ENCODE peak calls at places on chromosomes 11 and 22, in ten cellular contexts. One of them, this sample, is unnamed.

GRCh38 chr22:36243996-36244395 is 4.7 kb upstream of the APOL2 start:
- DNase-seq in cortex of kidney: no peak
- DNase-seq in hepatic stellate cell: no peak
- DNase-seq in EL: no peak
- DNase-seq in NCI-H345: no peak
- DNase-seq in thoracic aorta: no peak
- DNase-seq in A172: no peak
- DNase-seq in foreskin fibroblast: no peak
- DNase-seq in right cardiac atrium: peak
- DNase-seq in DMS 273 treated with DMSO at 0.1 percent for 48 hours: no peak
- DNase-seq in this sample: no peak

GRCh38 chr22:23122992-23123803 is 18.6 kb downstream of the RSPH14 start:
- DNase-seq in right cardiac atrium: peak
- DNase-seq in DMS 273 treated with DMSO at 0.1 percent for 48 hours: no peak
- DNase-seq in cortex of kidney: no peak
- DNase-seq in hepatic stellate cell: no peak
- DNase-seq in foreskin fibroblast: no peak
- DNase-seq in A172: no peak
- DNase-seq in thoracic aorta: no peak
- DNase-seq in NCI-H345: no peak
- DNase-seq in EL: no peak
- DNase-seq in this sample: no peak

GRCh38 chr11:96197801-96198465 is 145.1 kb downstream of the MAML2 start:
- DNase-seq in EL: no peak
- DNase-seq in DMS 273 treated with DMSO at 0.1 percent for 48 hours: no peak
- DNase-seq in hepatic stellate cell: no peak
- DNase-seq in foreskin fibroblast: no peak
- DNase-seq in right cardiac atrium: no peak
- DNase-seq in cortex of kidney: no peak
- DNase-seq in NCI-H345: no peak
- DNase-seq in thoracic aorta: no peak
- DNase-seq in A172: no peak
- DNase-seq in this sample: no peak

GRCh38 chr11:73651252-73651651 is 4.9 kb downstream of the PLEKHB1 start:
- DNase-seq in hepatic stellate cell: no peak
- DNase-seq in EL: no peak
- DNase-seq in DMS 273 treated with DMSO at 0.1 percent for 48 hours: no peak
- DNase-seq in right cardiac atrium: no peak
- DNase-seq in cortex of kidney: no peak
- DNase-seq in A172: no peak
- DNase-seq in NCI-H345: no peak
- DNase-seq in thoracic aorta: no peak
- DNase-seq in foreskin fibroblast: no peak
- DNase-seq in this sample: no peak

GRCh38 chr22:46117206-46118199 is 32.8 kb upstream of the PPARA start:
- DNase-seq in thoracic aorta: no peak
- DNase-seq in cortex of kidney: no peak
- DNase-seq in NCI-H345: no peak
- DNase-seq in A172: no peak
- DNase-seq in DMS 273 treated with DMSO at 0.1 percent for 48 hours: no peak
- DNase-seq in EL: no peak
- DNase-seq in hepatic stellate cell: no peak
- DNase-seq in foreskin fibroblast: no peak
- DNase-seq in right cardiac atrium: no peak
- DNase-seq in this sample: no peak

GRCh38 chr11:63738720-63739360 is 29.7 kb downstream of the ZFTA start:
- DNase-seq in NCI-H345: peak
- DNase-seq in cortex of kidney: no peak
- DNase-seq in EL: peak
- DNase-seq in thoracic aorta: peak
- DNase-seq in right cardiac atrium: peak
- DNase-seq in hepatic stellate cell: peak
- DNase-seq in A172: peak
- DNase-seq in DMS 273 treated with DMSO at 0.1 percent for 48 hours: peak
- DNase-seq in foreskin fibroblast: peak
- DNase-seq in this sample: peak

GRCh38 chr11:17991799-17992433 is 20.9 kb downstream of the SERGEF start:
- DNase-seq in NCI-H345: peak
- DNase-seq in EL: peak
- DNase-seq in DMS 273 treated with DMSO at 0.1 percent for 48 hours: no peak
- DNase-seq in cortex of kidney: no peak
- DNase-seq in hepatic stellate cell: peak
- DNase-seq in foreskin fibroblast: peak
- DNase-seq in right cardiac atrium: no peak
- DNase-seq in thoracic aorta: no peak
- DNase-seq in A172: peak
- DNase-seq in this sample: peak

GRCh38 chr11:95788921-95789505 is 569 bp downstream of the FAM76B start:
- DNase-seq in A172: peak
- DNase-seq in EL: peak
- DNase-seq in cortex of kidney: no peak
- DNase-seq in right cardiac atrium: no peak
- DNase-seq in foreskin fibroblast: peak
- DNase-seq in NCI-H345: peak
- DNase-seq in hepatic stellate cell: peak
- DNase-seq in DMS 273 treated with DMSO at 0.1 percent for 48 hours: no peak
- DNase-seq in thoracic aorta: peak
- DNase-seq in this sample: peak

GRCh38 chr11:59669611-59670009 is 773 bp upstream of the PATL1 start:
- DNase-seq in DMS 273 treated with DMSO at 0.1 percent for 48 hours: no peak
- DNase-seq in foreskin fibroblast: peak
- DNase-seq in A172: no peak
- DNase-seq in NCI-H345: no peak
- DNase-seq in right cardiac atrium: peak
- DNase-seq in EL: peak
- DNase-seq in thoracic aorta: no peak
- DNase-seq in hepatic stellate cell: peak
- DNase-seq in cortex of kidney: no peak
- DNase-seq in this sample: peak

GRCh38 chr22:37187891-37188761 is at the start of gene C1QTNF6:
- DNase-seq in thoracic aorta: no peak
- DNase-seq in cortex of kidney: no peak
- DNase-seq in hepatic stellate cell: no peak
- DNase-seq in NCI-H345: no peak
- DNase-seq in EL: peak
- DNase-seq in DMS 273 treated with DMSO at 0.1 percent for 48 hours: no peak
- DNase-seq in right cardiac atrium: peak
- DNase-seq in foreskin fibroblast: peak
- DNase-seq in A172: peak
- DNase-seq in this sample: peak

GRCh38 chr22:20646906-20647305 is 127.0 kb upstream of the SERPIND1 start:
- DNase-seq in A172: no peak
- DNase-seq in EL: no peak
- DNase-seq in right cardiac atrium: no peak
- DNase-seq in DMS 273 treated with DMSO at 0.1 percent for 48 hours: no peak
- DNase-seq in cortex of kidney: no peak
- DNase-seq in hepatic stellate cell: no peak
- DNase-seq in NCI-H345: no peak
- DNase-seq in thoracic aorta: no peak
- DNase-seq in foreskin fibroblast: no peak
- DNase-seq in this sample: no peak

GRCh38 chr11:1392111-1392510 is 2.4 kb downstream of the BRSK2 start:
- DNase-seq in right cardiac atrium: peak
- DNase-seq in NCI-H345: no peak
- DNase-seq in A172: no peak
- DNase-seq in thoracic aorta: no peak
- DNase-seq in foreskin fibroblast: no peak
- DNase-seq in EL: no peak
- DNase-seq in hepatic stellate cell: no peak
- DNase-seq in cortex of kidney: no peak
- DNase-seq in DMS 273 treated with DMSO at 0.1 percent for 48 hours: no peak
- DNase-seq in this sample: no peak

GRCh38 chr11:64777449-64778222 is 706 bp downstream of the SF1 start:
- DNase-seq in right cardiac atrium: peak
- DNase-seq in cortex of kidney: no peak
- DNase-seq in hepatic stellate cell: peak
- DNase-seq in EL: peak
- DNase-seq in NCI-H345: peak
- DNase-seq in A172: peak
- DNase-seq in thoracic aorta: peak
- DNase-seq in DMS 273 treated with DMSO at 0.1 percent for 48 hours: no peak
- DNase-seq in foreskin fibroblast: peak
- DNase-seq in this sample: peak

GRCh38 chr11:48055292-48056132 is 75.2 kb downstream of the PTPRJ start:
- DNase-seq in foreskin fibroblast: no peak
- DNase-seq in EL: peak
- DNase-seq in hepatic stellate cell: no peak
- DNase-seq in DMS 273 treated with DMSO at 0.1 percent for 48 hours: no peak
- DNase-seq in NCI-H345: peak
- DNase-seq in thoracic aorta: no peak
- DNase-seq in cortex of kidney: no peak
- DNase-seq in right cardiac atrium: no peak
- DNase-seq in A172: peak
- DNase-seq in this sample: no peak

GRCh38 chr11:111978028-111978771 is 41.1 kb downstream of the DIXDC1 start:
- DNase-seq in A172: peak
- DNase-seq in EL: peak
- DNase-seq in thoracic aorta: no peak
- DNase-seq in cortex of kidney: no peak
- DNase-seq in NCI-H345: no peak
- DNase-seq in right cardiac atrium: peak
- DNase-seq in hepatic stellate cell: peak
- DNase-seq in foreskin fibroblast: peak
- DNase-seq in DMS 273 treated with DMSO at 0.1 percent for 48 hours: no peak
- DNase-seq in this sample: peak

GRCh38 chr11:32005786-32006406 is 85.0 kb upstream of the RCN1 start:
- DNase-seq in foreskin fibroblast: peak
- DNase-seq in thoracic aorta: no peak
- DNase-seq in hepatic stellate cell: no peak
- DNase-seq in EL: peak
- DNase-seq in DMS 273 treated with DMSO at 0.1 percent for 48 hours: no peak
- DNase-seq in right cardiac atrium: no peak
- DNase-seq in A172: peak
- DNase-seq in NCI-H345: no peak
- DNase-seq in cortex of kidney: no peak
- DNase-seq in this sample: peak

GRCh38 chr11:77266766-77267165 is 34.7 kb downstream of the GDPD4 start:
- DNase-seq in hepatic stellate cell: no peak
- DNase-seq in thoracic aorta: no peak
- DNase-seq in foreskin fibroblast: no peak
- DNase-seq in NCI-H345: no peak
- DNase-seq in A172: no peak
- DNase-seq in DMS 273 treated with DMSO at 0.1 percent for 48 hours: no peak
- DNase-seq in EL: no peak
- DNase-seq in cortex of kidney: no peak
- DNase-seq in right cardiac atrium: no peak
- DNase-seq in this sample: peak

GRCh38 chr11:84906995-84907394 is 720.1 kb downstream of the DLG2 start:
- DNase-seq in thoracic aorta: no peak
- DNase-seq in cortex of kidney: no peak
- DNase-seq in EL: no peak
- DNase-seq in right cardiac atrium: no peak
- DNase-seq in hepatic stellate cell: no peak
- DNase-seq in NCI-H345: no peak
- DNase-seq in A172: no peak
- DNase-seq in DMS 273 treated with DMSO at 0.1 percent for 48 hours: no peak
- DNase-seq in foreskin fibroblast: no peak
- DNase-seq in this sample: peak

GRCh38 chr11:65718531-65718930 is 2.1 kb downstream of the RNASEH2C start:
- DNase-seq in DMS 273 treated with DMSO at 0.1 percent for 48 hours: no peak
- DNase-seq in cortex of kidney: no peak
- DNase-seq in foreskin fibroblast: no peak
- DNase-seq in NCI-H345: no peak
- DNase-seq in A172: no peak
- DNase-seq in EL: no peak
- DNase-seq in hepatic stellate cell: no peak
- DNase-seq in thoracic aorta: no peak
- DNase-seq in right cardiac atrium: no peak
- DNase-seq in this sample: no peak

GRCh38 chr22:17106161-17106784 is 14.9 kb downstream of the TMEM121B start:
- DNase-seq in right cardiac atrium: no peak
- DNase-seq in foreskin fibroblast: no peak
- DNase-seq in DMS 273 treated with DMSO at 0.1 percent for 48 hours: no peak
- DNase-seq in thoracic aorta: no peak
- DNase-seq in hepatic stellate cell: no peak
- DNase-seq in cortex of kidney: no peak
- DNase-seq in EL: no peak
- DNase-seq in A172: no peak
- DNase-seq in NCI-H345: no peak
- DNase-seq in this sample: no peak

GRCh38 chr22:36395061-36395849 is 7.5 kb upstream of the MYH9 start:
- DNase-seq in NCI-H345: no peak
- DNase-seq in cortex of kidney: no peak
- DNase-seq in DMS 273 treated with DMSO at 0.1 percent for 48 hours: no peak
- DNase-seq in foreskin fibroblast: no peak
- DNase-seq in hepatic stellate cell: no peak
- DNase-seq in EL: no peak
- DNase-seq in right cardiac atrium: peak
- DNase-seq in thoracic aorta: no peak
- DNase-seq in A172: no peak
- DNase-seq in this sample: no peak

GRCh38 chr11:30585067-30585891 is 874 bp downstream of the MPPED2 start:
- DNase-seq in hepatic stellate cell: peak
- DNase-seq in right cardiac atrium: peak
- DNase-seq in cortex of kidney: no peak
- DNase-seq in EL: no peak
- DNase-seq in NCI-H345: no peak
- DNase-seq in A172: no peak
- DNase-seq in thoracic aorta: no peak
- DNase-seq in foreskin fibroblast: no peak
- DNase-seq in DMS 273 treated with DMSO at 0.1 percent for 48 hours: no peak
- DNase-seq in this sample: no peak

GRCh38 chr11:95827661-95828060 is 37.4 kb downstream of the CEP57 start:
- DNase-seq in NCI-H345: no peak
- DNase-seq in thoracic aorta: no peak
- DNase-seq in DMS 273 treated with DMSO at 0.1 percent for 48 hours: no peak
- DNase-seq in A172: no peak
- DNase-seq in cortex of kidney: no peak
- DNase-seq in right cardiac atrium: no peak
- DNase-seq in foreskin fibroblast: no peak
- DNase-seq in hepatic stellate cell: no peak
- DNase-seq in EL: no peak
- DNase-seq in this sample: peak

GRCh38 chr11:47392546-47393162 is 14.3 kb upstream of the SPI1 start:
- DNase-seq in hepatic stellate cell: no peak
- DNase-seq in right cardiac atrium: no peak
- DNase-seq in thoracic aorta: no peak
- DNase-seq in DMS 273 treated with DMSO at 0.1 percent for 48 hours: no peak
- DNase-seq in cortex of kidney: no peak
- DNase-seq in NCI-H345: no peak
- DNase-seq in A172: no peak
- DNase-seq in EL: no peak
- DNase-seq in foreskin fibroblast: no peak
- DNase-seq in this sample: no peak

GRCh38 chr22:36327922-36328551 is 59.7 kb downstream of the MYH9 start:
- DNase-seq in NCI-H345: no peak
- DNase-seq in right cardiac atrium: peak
- DNase-seq in foreskin fibroblast: no peak
- DNase-seq in hepatic stellate cell: no peak
- DNase-seq in A172: no peak
- DNase-seq in DMS 273 treated with DMSO at 0.1 percent for 48 hours: no peak
- DNase-seq in EL: peak
- DNase-seq in cortex of kidney: no peak
- DNase-seq in thoracic aorta: peak
- DNase-seq in this sample: no peak

GRCh38 chr22:42635531-42635930 is 4.9 kb downstream of the ATP5MGL start:
- DNase-seq in foreskin fibroblast: peak
- DNase-seq in hepatic stellate cell: peak
- DNase-seq in right cardiac atrium: peak
- DNase-seq in EL: peak
- DNase-seq in A172: peak
- DNase-seq in cortex of kidney: no peak
- DNase-seq in thoracic aorta: peak
- DNase-seq in DMS 273 treated with DMSO at 0.1 percent for 48 hours: no peak
- DNase-seq in NCI-H345: no peak
- DNase-seq in this sample: peak

This sample was measured in HCEC 1CT.